ENCODE peak calls at places on chromosomes 1 and 21, in eight cellular contexts. D is fibroblast of lung; O is adrenal gland; U is PC-3; E is tibial nerve; V is CD8-positive, alpha-beta T cell; P is pancreas; S is sigmoid colon. J is an unnamed sample.

GRCh38 chr1:176479920-176480319 is 16.9 kb downstream of the PAPPA2 start:
- DNase-seq in V (no peak), O (no peak), P (peak; percentile 8), U (no peak), E (no peak), S (no peak), D (no peak), J (no peak)

GRCh38 chr21:34599534-34600101 is 15.3 kb downstream of the RCAN1 start:
- DNase-seq in S (no peak), V (no peak), P (no peak), O (no peak), D (no peak), U (peak; percentile 43), E (no peak), J (no peak)

GRCh38 chr1:41766546-41766945 is 152.2 kb downstream of the HIVEP3 start:
- DNase-seq in V (no peak), U (no peak), E (no peak), D (peak; percentile 44), P (no peak), S (no peak), O (no peak), J (no peak)

GRCh38 chr1:88016947-88017346 is 667.1 kb upstream of the PKN2 start:
- DNase-seq in E (no peak), O (no peak), S (no peak), P (no peak), D (no peak), V (no peak), U (no peak), J (no peak)

GRCh38 chr1:12179111-12179519 is 12.3 kb downstream of the TNFRSF1B start:
- DNase-seq in D (peak; percentile 85), V (peak; percentile 83), S (no peak), O (peak; percentile 54), U (no peak), P (no peak), E (no peak), J (peak; percentile 52)

GRCh38 chr1:111399792-111400610 is 27.5 kb downstream of the OVGP1 start:
- DNase-seq in O (peak; percentile 74), U (peak; percentile 78), D (peak; percentile 20), V (peak; percentile 51), E (peak; percentile 92), P (peak; percentile 65), S (no peak), J (no peak)

GRCh38 chr1:173411835-173412742 is 65.0 kb upstream of the PRDX6 start:
- DNase-seq in U (peak; percentile 88), S (no peak), P (no peak), D (peak; percentile 89), O (peak; percentile 93), E (no peak), V (no peak), J (no peak)

GRCh38 chr1:200336111-200336845 is 73.6 kb downstream of the ZNF281 start:
- DNase-seq in P (no peak), E (no peak), S (no peak), U (peak; percentile 98), V (no peak), O (no peak), D (peak; percentile 88), J (no peak)

GRCh38 chr21:38769253-38769780 is 36.4 kb upstream of the ETS2 start:
- DNase-seq in V (no peak), D (peak; percentile 89), U (peak; percentile 30), E (no peak), P (no peak), O (no peak), S (no peak), J (no peak)

GRCh38 chr1:99447716-99448115 is 183.4 kb downstream of the PLPPR4 start:
- DNase-seq in V (no peak), P (no peak), E (no peak), O (no peak), D (peak; percentile 49), U (peak; percentile 9), S (no peak), J (no peak)

GRCh38 chr1:172322219-172323061 is 98.0 kb upstream of the C1orf105 start:
- DNase-seq in U (peak; percentile 97), P (peak; percentile 64), O (peak; percentile 76), E (peak; percentile 21), S (peak; percentile 73), D (peak; percentile 98), V (no peak), J (no peak)

GRCh38 chr1:179310271-179310670 is 16.7 kb downstream of the SOAT1 start:
- DNase-seq in U (peak; percentile 20), S (no peak), V (no peak), E (no peak), O (no peak), P (no peak), D (peak; percentile 78), J (no peak)

GRCh38 chr1:18288609-18289219 is 181.1 kb downstream of the IGSF21 start:
- DNase-seq in E (no peak), P (no peak), O (no peak), S (no peak), V (no peak), D (no peak), U (no peak), J (no peak)

GRCh38 chr21:20661221-20661620 is 337.0 kb upstream of the NCAM2 start:
- DNase-seq in S (no peak), P (no peak), U (no peak), D (no peak), V (no peak), O (no peak), E (no peak), J (no peak)

GRCh38 chr1:12344611-12345299 is 114.9 kb downstream of the VPS13D start:
- DNase-seq in P (no peak), E (peak; percentile 44), S (peak; percentile 63), V (no peak), O (peak; percentile 34), D (no peak), U (no peak), J (no peak)

GRCh38 chr1:209435654-209436566 is 147.6 kb upstream of the CAMK1G start:
- DNase-seq in V (peak; percentile 18), E (peak; percentile 77), O (peak; percentile 61), U (peak; percentile 98), S (peak; percentile 73), P (peak; percentile 65), D (peak; percentile 74), J (no peak)

GRCh38 chr21:39700318-39700717 is 44.7 kb upstream of the IGSF5 start:
- DNase-seq in U (no peak), O (no peak), V (no peak), S (no peak), E (no peak), P (no peak), D (no peak), J (no peak)

GRCh38 chr21:37342046-37342632 is 24.4 kb upstream of the DYRK1A start:
- DNase-seq in U (peak; percentile 14), S (no peak), V (no peak), O (no peak), P (no peak), E (no peak), D (no peak), J (no peak)

GRCh38 chr1:236155399-236155767 is 13.0 kb downstream of the GPR137B start:
- DNase-seq in V (no peak), U (no peak), D (no peak), E (no peak), O (no peak), P (no peak), S (no peak), J (no peak)

GRCh38 chr1:236154671-236155398 is 12.5 kb downstream of the GPR137B start:
- DNase-seq in O (no peak), S (no peak), D (no peak), P (no peak), U (no peak), V (no peak), E (no peak), J (no peak)

GRCh38 chr1:236155841-236156503 is 13.6 kb downstream of the GPR137B start:
- DNase-seq in U (no peak), S (no peak), O (no peak), D (no peak), V (no peak), E (no peak), P (no peak), J (no peak)

GRCh38 chr1:236158719-236159118 is 16.4 kb downstream of the GPR137B start:
- DNase-seq in S (no peak), P (no peak), D (no peak), E (no peak), U (no peak), V (no peak), O (no peak), J (no peak)

GRCh38 chr1:236156512-236157208 is 14.3 kb downstream of the GPR137B start:
- DNase-seq in O (peak; percentile 68), V (peak; percentile 36), P (no peak), U (no peak), E (no peak), D (no peak), S (no peak), J (peak; percentile 84)
- H3K36me3 ChIP-seq in O (no peaks in the 10 kb centered on the region), V (no peaks in the 10 kb centered on the region), P (no peaks in the 10 kb centered on the region), U (no peaks in the 10 kb centered on the region), E (no peaks in the 10 kb centered on the region), D (no peaks in the 10 kb centered on the region), S (no peaks in the 10 kb centered on the region), J (no peaks in the 10 kb centered on the region)

GRCh38 chr1:154807048-154807591 is 63.0 kb downstream of the KCNN3 start:
- DNase-seq in P (no peak), D (no peak), O (no peak), S (no peak), U (no peak), E (no peak), V (no peak), J (peak; percentile 48)

GRCh38 chr1:154808909-154809262 is 61.2 kb downstream of the KCNN3 start:
- DNase-seq in O (no peak), P (no peak), V (no peak), E (no peak), S (no peak), D (no peak), U (no peak), J (peak; percentile 36)

GRCh38 chr1:154806333-154806732 is 63.7 kb downstream of the KCNN3 start:
- DNase-seq in P (no peak), S (no peak), V (no peak), E (no peak), O (no peak), D (no peak), U (no peak), J (no peak)

GRCh38 chr1:154809436-154810413 is 60.4 kb downstream of the KCNN3 start:
- DNase-seq in O (peak; percentile 29), P (no peak), S (no peak), D (peak; percentile 51), V (no peak), U (peak; percentile 54), E (no peak), J (no peak)

GRCh38 chr1:154808261-154808908 is 61.7 kb downstream of the KCNN3 start:
- DNase-seq in E (no peak), O (no peak), V (no peak), U (no peak), S (no peak), D (no peak), P (no peak), J (no peak)
- H3K27me3 ChIP-seq in E (peaks cover 64% of the 10 kb centered on the region), O (no peaks in the 10 kb centered on the region), V (no peaks in the 10 kb centered on the region), U (peaks cover 65% of the 10 kb centered on the region), S (no peaks in the 10 kb centered on the region), D (peaks cover 49% of the 10 kb centered on the region), P (no peaks in the 10 kb centered on the region), J (no peaks in the 10 kb centered on the region)

GRCh38 chr1:45299981-45300668 is 26.6 kb upstream of the HPDL start:
- DNase-seq in E (peak; percentile 23), O (peak; percentile 69), S (peak; percentile 73), U (peak; percentile 81), P (peak; percentile 50), D (peak; percentile 67), V (peak; percentile 34), J (no peak)
- TF ChIP-seq CTCF in E (peak; percentile 70), O (peak; percentile 79), S (peak; percentile 49), U (peak; percentile 88), P (peak; percentile 57), D (peak; percentile 75), V (peak; percentile 88), J (peak; percentile 79)

GRCh38 chr1:161342186-161342585 is 25.5 kb downstream of the CFAP126 start:
- DNase-seq in U (no peak), E (no peak), O (no peak), V (no peak), P (no peak), D (no peak), S (no peak), J (no peak)

GRCh38 chr1:161342836-161343235 is 24.8 kb downstream of the CFAP126 start:
- DNase-seq in O (no peak), D (no peak), E (no peak), P (no peak), V (no peak), U (no peak), S (no peak), J (no peak)
- H3K36me3 ChIP-seq in O (no peaks in the 10 kb centered on the region), D (no peaks in the 10 kb centered on the region), E (no peaks in the 10 kb centered on the region), P (peaks cover 26% of the 10 kb centered on the region), V (peaks cover 21% of the 10 kb centered on the region), U (peaks cover 27% of the 10 kb centered on the region), S (peaks cover 12% of the 10 kb centered on the region), J (no peaks in the 10 kb centered on the region)

J was measured in GM06990.